ENCODE peak calls at places on chromosomes 4 and X, in nine cellular contexts. C is GM23338; E is astrocyte; B is Peyer's patch; M is cardiac muscle cell; Q is OCI-LY7; T is choroid plexus epithelial cell; N is CD8-positive, alpha-beta T cell; F is cardiac fibroblast. K is an unnamed sample.

GRCh38 chr4:26344901-26345300 is 24.1 kb downstream of the RBPJ start:
- DNase-seq in C (no peak), E (no peak), B (no peak), M (no peak), Q (no peak), T (no peak), N (no peak), F (no peak), K (no peak)

GRCh38 chr4:142549726-142550463 is 296.2 kb downstream of the INPP4B start:
- DNase-seq in C (no peak), E (peak; percentile 96), B (no peak), M (peak; percentile 34), Q (no peak), T (peak; percentile 63), N (no peak), F (peak; percentile 87), K (no peak)

GRCh38 chrX:41655631-41656030 is 33.1 kb upstream of the GPR34 start:
- DNase-seq in C (no peak), E (peak; percentile 29), B (no peak), M (no peak), Q (no peak), T (no peak), N (no peak), F (peak; percentile 51), K (no peak)

GRCh38 chr4:105184316-105184988 is 37.8 kb downstream of the TET2 start:
- DNase-seq in C (no peak), E (peak; percentile 49), B (no peak), M (no peak), Q (no peak), T (no peak), N (no peak), F (no peak), K (no peak)

GRCh38 chrX:71941771-71942170 is 31.1 kb downstream of the NHSL2 start:
- DNase-seq in C (no peak), E (peak; percentile 78), B (no peak), M (peak; percentile 33), Q (no peak), T (peak; percentile 65), N (no peak), F (peak; percentile 59), K (no peak)

GRCh38 chr4:160202802-160203201 is 1099.9 kb downstream of the RAPGEF2 start:
- DNase-seq in C (no peak), E (peak; percentile 13), B (no peak), M (no peak), Q (no peak), T (peak; percentile 6), N (no peak), F (no peak), K (no peak)

GRCh38 chr4:9994246-9994847 is 26.9 kb downstream of the SLC2A9 start:
- DNase-seq in C (no peak), E (no peak), B (no peak), M (no peak), Q (no peak), T (no peak), N (no peak), F (no peak), K (no peak)

GRCh38 chr4:168585168-168586091 is 88.6 kb downstream of the PALLD start:
- DNase-seq in C (peak; percentile 94), E (peak; percentile 64), B (peak; percentile 73), M (peak; percentile 80), Q (peak; percentile 4), T (peak; percentile 91), N (no peak), F (peak; percentile 92), K (no peak)

GRCh38 chrX:39693298-39693697 is 404.5 kb downstream of the BCOR start:
- DNase-seq in C (peak; percentile 25), E (peak; percentile 42), B (no peak), M (peak; percentile 45), Q (no peak), T (no peak), N (no peak), F (no peak), K (no peak)

GRCh38 chr4:21885241-21885640 is 63.3 kb downstream of the KCNIP4 start:
- DNase-seq in C (no peak), E (peak; percentile 59), B (no peak), M (no peak), Q (no peak), T (peak; percentile 87), N (no peak), F (peak; percentile 82), K (no peak)

GRCh38 chrX:100745806-100746537 is 14.1 kb upstream of the SYTL4 start:
- DNase-seq in C (no peak), E (no peak), B (no peak), M (no peak), Q (no peak), T (peak; percentile 68), N (no peak), F (peak; percentile 2), K (peak; percentile 15)

GRCh38 chr4:145679520-145679919 is 426 bp upstream of the C4orf51 start:
- DNase-seq in C (no peak), E (peak; percentile 94), B (no peak), M (peak; percentile 74), Q (no peak), T (peak; percentile 80), N (no peak), F (peak; percentile 86), K (peak; percentile 66)

GRCh38 chr4:87209696-87210095 is 10.7 kb downstream of the KLHL8 start:
- DNase-seq in C (no peak), E (no peak), B (no peak), M (no peak), Q (peak; percentile 35), T (no peak), N (no peak), F (peak; percentile 41), K (no peak)

GRCh38 chr4:129614581-129614980 is 518.6 kb downstream of the C4orf33 start:
- DNase-seq in C (no peak), E (no peak), B (no peak), M (peak; percentile 46), Q (no peak), T (no peak), N (no peak), F (no peak), K (no peak)

GRCh38 chr4:121791481-121791880 is 9.6 kb upstream of the EXOSC9 start:
- DNase-seq in C (no peak), E (peak; percentile 90), B (no peak), M (no peak), Q (no peak), T (peak; percentile 88), N (no peak), F (peak; percentile 60), K (no peak)

GRCh38 chr4:18291313-18291712 is 269.8 kb upstream of the LCORL start:
- DNase-seq in C (peak; percentile 36), E (no peak), B (no peak), M (no peak), Q (no peak), T (no peak), N (no peak), F (no peak), K (no peak)

GRCh38 chr4:48153791-48154550 is 19.9 kb upstream of the TXK start:
- DNase-seq in C (no peak), E (no peak), B (no peak), M (no peak), Q (no peak), T (no peak), N (no peak), F (no peak), K (no peak)

GRCh38 chr4:21046121-21046520 is 345.9 kb downstream of the PACRGL start:
- DNase-seq in C (no peak), E (peak; percentile 3), B (no peak), M (no peak), Q (no peak), T (peak; percentile 5), N (no peak), F (peak; percentile 14), K (no peak)

GRCh38 chr4:147594107-147594506 is 23.1 kb upstream of the TMEM184C start:
- DNase-seq in C (peak; percentile 41), E (no peak), B (no peak), M (no peak), Q (no peak), T (no peak), N (no peak), F (no peak), K (no peak)
- TF ChIP-seq CTCF in C (peak; percentile 55), E (no peak), B (no peak), M (peak; percentile 40), Q (no peak), T (peak; percentile 57), N (no peak), F (peak; percentile 35), K (no peak)

GRCh38 chrX:45806410-45807121 is 605.9 kb upstream of the DIPK2B start:
- DNase-seq in C (no peak), E (peak; percentile 97), B (no peak), M (peak; percentile 40), Q (no peak), T (peak; percentile 91), N (peak; percentile 35), F (peak; percentile 81), K (no peak)
- H3K4me3 ChIP-seq in C (no peak overlapping the region), E (peak overlapping the region; percentile 57), B (peak overlapping the region; percentile 22), M (no peak overlapping the region), Q (no peak overlapping the region), T (peak overlapping the region; percentile 49), N (peak overlapping the region; percentile 27), F (peak overlapping the region; percentile 31), K (no peak overlapping the region)

GRCh38 chr4:51842554-51843308 is at the start of gene DCUN1D4:
- DNase-seq in C (peak; percentile 100), E (peak; percentile 100), B (peak; percentile 100), M (peak; percentile 100), Q (peak; percentile 99), T (peak; percentile 100), N (peak; percentile 99), F (peak; percentile 100), K (peak; percentile 98)
- TF ChIP-seq CTCF in C (no peak), E (no peak), B (peak; percentile 34), M (peak; percentile 43), Q (no peak), T (peak; percentile 42), N (no peak), F (peak; percentile 37), K (peak; percentile 19)

GRCh38 chr4:55635760-55636621 is at the start of gene NMU:
- DNase-seq in C (peak; percentile 78), E (no peak), B (peak; percentile 59), M (peak; percentile 70), Q (no peak), T (no peak), N (peak; percentile 12), F (peak; percentile 12), K (peak; percentile 36)

GRCh38 chr4:55634417-55635128 is 1.5 kb downstream of the NMU start:
- DNase-seq in C (no peak), E (no peak), B (no peak), M (no peak), Q (no peak), T (no peak), N (no peak), F (no peak), K (no peak)

GRCh38 chr4:55636622-55636999 is 513 bp upstream of the NMU start:
- DNase-seq in C (peak; percentile 48), E (no peak), B (no peak), M (no peak), Q (no peak), T (peak; percentile 3), N (no peak), F (no peak), K (no peak)

GRCh38 chr4:55633903-55634302 is 2.2 kb downstream of the NMU start:
- DNase-seq in C (peak; percentile 12), E (no peak), B (no peak), M (no peak), Q (no peak), T (no peak), N (no peak), F (no peak), K (no peak)

GRCh38 chr4:55635282-55635681 is 816 bp downstream of the NMU start:
- DNase-seq in C (peak; percentile 37), E (no peak), B (no peak), M (peak; percentile 12), Q (no peak), T (no peak), N (no peak), F (no peak), K (no peak)
- H3K4me3 ChIP-seq in C (peak overlapping the region; percentile 87), E (peak overlapping the region; percentile 53), B (no peak overlapping the region), M (peak overlapping the region; percentile 42), Q (no peak overlapping the region), T (no peak overlapping the region), N (no peak overlapping the region), F (no peak overlapping the region), K (peak overlapping the region; percentile 58)